ENCODE peak calls at places on chromosomes 6 and 20, in six cellular contexts. E is H1, B is esophagus squamous epithelium, T is heart right ventricle, U is heart left ventricle, G is PC-3. I is an unnamed sample.

GRCh38 chr6:149293244-149293643 is 24.3 kb upstream of the TAB2 start:
- DNase-seq in E (no peak), B (no peak), T (no peak), U (no peak), G (no peak), I (no peak)

GRCh38 chr20:2631228-2631627 is 21.2 kb upstream of the NOP56 start:
- DNase-seq in E (no peak), B (no peak), T (no peak), U (no peak), G (peak; percentile 31), I (no peak)

GRCh38 chr6:74073429-74073828 is 377.4 kb downstream of the CD109 start:
- DNase-seq in E (no peak), B (no peak), T (no peak), U (no peak), G (peak; percentile 88), I (no peak)

GRCh38 chr6:47135772-47136171 is 93.6 kb upstream of the ADGRF1 start:
- DNase-seq in E (no peak), B (no peak), T (no peak), U (no peak), G (peak; percentile 99), I (no peak)

GRCh38 chr20:62424249-62425109 is 2.9 kb downstream of the RBBP8NL start:
- DNase-seq in E (no peak), B (no peak), T (no peak), U (no peak), G (peak; percentile 22), I (no peak)

GRCh38 chr6:46771556-46771955 is 21.6 kb upstream of the MEP1A start:
- DNase-seq in E (no peak), B (no peak), T (no peak), U (no peak), G (no peak), I (no peak)

GRCh38 chr6:63121166-63121565 is 90.1 kb upstream of the FKBP1C start:
- DNase-seq in E (no peak), B (no peak), T (no peak), U (no peak), G (no peak), I (peak; percentile 1)

GRCh38 chr20:44448753-44449546 is 26.7 kb upstream of the TTPAL start:
- DNase-seq in E (peak; percentile 80), B (no peak), T (no peak), U (no peak), G (peak; percentile 28), I (peak; percentile 70)

GRCh38 chr6:123458218-123458617 is 178.5 kb downstream of the TRDN start:
- DNase-seq in E (no peak), B (no peak), T (no peak), U (no peak), G (no peak), I (no peak)

GRCh38 chr20:1150218-1150617 is 31.8 kb downstream of the PSMF1 start:
- DNase-seq in E (no peak), B (no peak), T (no peak), U (no peak), G (peak; percentile 55), I (no peak)

GRCh38 chr6:148611213-148611612 is 135.6 kb upstream of the UST start:
- DNase-seq in E (no peak), B (no peak), T (peak; percentile 78), U (peak; percentile 54), G (peak; percentile 63), I (no peak)

GRCh38 chr20:20366551-20366895 is 1.4 kb upstream of the INSM1 start:
- DNase-seq in E (no peak), B (no peak), T (no peak), U (no peak), G (no peak), I (no peak)

GRCh38 chr20:18188446-18188845 is 50.8 kb downstream of the KAT14 start:
- DNase-seq in E (no peak), B (no peak), T (peak; percentile 10), U (no peak), G (no peak), I (no peak)

GRCh38 chr6:53216301-53216700 is 67.7 kb upstream of the GCM1 start:
- DNase-seq in E (no peak), B (no peak), T (no peak), U (no peak), G (no peak), I (no peak)

GRCh38 chr6:22248513-22249308 is 48.1 kb downstream of the PRL start:
- DNase-seq in E (no peak), B (no peak), T (peak; percentile 6), U (no peak), G (peak; percentile 93), I (no peak)

DNA sequence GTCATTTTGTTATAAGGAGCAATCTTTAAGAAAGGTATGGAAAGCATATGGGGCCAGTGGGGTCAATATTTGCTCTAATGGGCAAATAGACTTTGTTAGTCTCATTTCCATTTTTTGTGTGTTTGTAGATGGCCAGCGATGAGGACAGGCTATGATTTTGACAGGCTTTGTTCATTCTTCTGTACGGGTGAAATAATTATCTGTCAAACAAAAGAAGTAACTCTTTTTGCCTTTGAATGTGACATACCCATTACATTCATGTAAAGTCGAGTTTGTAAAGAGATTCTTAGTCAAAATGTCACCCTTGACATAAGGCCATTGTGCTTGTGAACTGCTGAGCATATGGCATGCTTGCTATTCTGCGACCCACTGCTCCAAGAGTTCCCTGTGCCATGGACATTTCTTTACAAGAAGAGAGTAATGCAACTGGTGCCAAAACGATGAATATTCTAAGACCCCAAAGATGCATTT is 38.1 kb upstream of the JAG1 start:
- DNase-seq in E (no peak), B (no peak), T (no peak), U (no peak), G (no peak), I (no peak)
- H3K4me1 ChIP-seq in E (no peaks in the 10 kb centered on the region), B (peaks cover 3% of the 10 kb centered on the region), T (peaks cover 18% of the 10 kb centered on the region), U (no peaks in the 10 kb centered on the region), G (peaks cover 61% of the 10 kb centered on the region), I (no peaks in the 10 kb centered on the region)

DNA sequence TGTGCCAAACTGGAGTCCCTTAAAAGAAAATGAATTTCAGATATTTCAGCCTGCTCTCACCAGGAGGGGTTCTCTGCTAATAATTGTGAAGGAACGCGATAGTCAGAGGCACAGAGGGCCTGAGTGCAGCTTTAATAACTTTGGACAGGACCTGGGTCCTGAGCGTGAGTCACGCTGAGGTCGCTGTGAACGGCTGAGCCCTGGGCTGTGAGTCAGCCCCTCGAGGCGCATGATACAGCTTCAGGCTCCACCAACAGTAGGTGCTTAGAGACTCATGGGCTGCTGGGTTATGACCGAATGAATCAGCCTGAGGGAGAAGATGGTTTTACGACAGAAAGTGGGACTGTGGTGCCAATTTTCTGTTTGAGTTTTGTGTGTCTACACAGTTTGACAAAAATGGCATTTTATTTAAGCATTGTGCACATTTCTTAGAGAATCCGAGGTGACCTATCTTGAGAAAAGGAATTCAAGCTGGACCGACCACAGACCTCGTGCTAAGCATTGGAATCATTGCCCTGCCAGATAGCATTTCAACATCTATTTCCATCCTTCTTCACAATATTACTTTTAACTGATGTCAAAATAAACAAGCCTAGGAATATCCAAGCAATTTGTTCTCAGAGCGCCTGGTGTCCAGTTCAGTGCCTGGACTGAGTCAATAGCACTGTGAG is 183.0 kb downstream of the THBS2 start:
- DNase-seq in E (no peak), B (no peak), T (peak; percentile 51), U (peak; percentile 50), G (peak; percentile 93), I (no peak)
- H3K27ac ChIP-seq in E (no peak overlapping the region), B (peak overlapping the region; percentile 64), T (no peak overlapping the region), U (peak overlapping the region; percentile 35), G (peak overlapping the region; percentile 93), I (no peak overlapping the region)

DNA sequence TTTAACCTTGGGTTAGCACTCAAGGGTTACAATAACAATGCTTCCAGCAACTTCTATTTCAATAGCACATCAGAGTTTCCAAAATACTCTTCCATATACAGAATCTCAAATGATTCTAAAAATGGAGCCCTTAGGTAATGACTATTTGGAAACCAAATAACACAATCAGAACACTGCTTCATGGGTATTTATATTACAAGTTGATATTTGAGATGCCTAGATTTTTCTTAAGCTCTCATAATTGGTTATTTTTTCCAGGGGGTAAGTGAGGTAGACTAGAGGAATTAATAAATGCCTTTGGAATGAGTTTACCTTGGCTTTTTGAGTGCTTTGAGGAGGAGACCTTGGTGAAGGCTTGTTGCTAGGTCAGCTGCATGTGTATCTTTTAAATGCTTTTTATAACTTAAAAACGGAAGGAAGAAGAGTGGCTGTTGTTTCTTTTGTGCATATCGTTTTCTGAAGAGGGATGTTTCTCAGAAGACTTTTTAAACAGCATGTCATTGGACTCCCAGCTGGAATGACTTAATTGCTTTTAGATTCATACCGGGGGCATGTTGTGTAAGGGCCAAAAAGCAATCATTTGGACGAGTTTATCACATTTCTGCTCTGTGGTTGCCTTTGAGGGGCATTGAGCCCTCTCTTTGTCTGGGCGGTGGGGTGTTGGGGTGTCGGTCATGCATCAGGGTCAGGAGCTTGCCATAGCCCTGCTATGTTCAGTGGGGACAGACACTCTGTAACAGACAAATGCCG is 186.0 kb downstream of the DTNBP1 start:
- DNase-seq in E (no peak), B (no peak), T (no peak), U (no peak), G (no peak), I (no peak)
- H3K4me1 ChIP-seq in E (no peaks in the 10 kb centered on the region), B (no peaks in the 10 kb centered on the region), T (peaks cover 83% of the 10 kb centered on the region), U (peaks cover 38% of the 10 kb centered on the region), G (peaks cover 19% of the 10 kb centered on the region), I (peaks cover 7% of the 10 kb centered on the region)

DNA sequence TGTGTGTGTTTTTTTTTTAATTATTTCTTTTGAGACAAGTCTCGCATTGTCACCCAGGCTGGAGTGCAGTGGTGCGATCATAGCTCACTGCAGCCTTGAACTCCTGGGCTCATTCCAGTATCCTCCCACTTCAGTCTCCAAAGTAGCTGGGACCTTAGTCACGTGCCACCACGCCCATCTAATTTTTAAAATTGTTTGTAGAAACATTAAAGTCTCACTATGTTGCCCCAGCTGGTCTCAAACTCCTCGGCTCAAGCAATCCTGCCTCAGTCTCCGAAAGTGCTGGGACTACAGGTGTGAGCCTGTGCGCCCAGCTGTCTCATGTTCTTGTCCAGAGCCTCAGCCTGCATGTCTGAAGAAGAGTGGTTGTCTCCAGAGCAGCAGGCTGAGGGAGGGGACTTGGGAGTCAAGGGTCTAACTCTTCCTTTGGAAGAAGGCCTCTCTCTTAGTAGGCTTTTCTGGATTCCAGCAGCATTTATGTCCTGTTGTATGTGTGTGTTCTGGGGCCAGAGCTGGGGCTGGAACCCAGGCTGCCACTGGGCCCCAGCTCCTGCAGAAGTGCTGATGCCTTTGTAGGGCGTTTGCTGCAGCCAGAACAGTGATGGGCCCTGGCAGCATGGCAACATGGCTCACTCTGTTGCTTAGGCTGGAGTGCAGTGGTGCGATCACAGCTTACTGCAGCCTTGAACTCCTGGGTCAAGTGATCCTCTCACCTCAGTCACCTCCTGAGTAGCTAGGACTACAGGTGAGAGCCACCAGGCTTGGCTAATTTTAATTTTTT is 5.4 kb downstream of the DNMT3B start:
- DNase-seq in E (no peak), B (no peak), T (no peak), U (no peak), G (no peak), I (no peak)
- H3K27ac ChIP-seq in E (no peak overlapping the region), B (no peak overlapping the region), T (no peak overlapping the region), U (no peak overlapping the region), G (no peak overlapping the region), I (no peak overlapping the region)

I was measured in iPS DF 6.9.